ENCODE peak calls at places on chromosome X, in five cellular contexts. One of them, this sample, is unnamed.

GRCh38 chrX:70525733-70526132 is 81.1 kb downstream of the DLG3 start:
- DNase-seq in neural progenitor cell: no peak
- DNase-seq in hepatocyte: peak
- DNase-seq in colonic mucosa: peak
- DNase-seq in endodermal cell: no peak
- DNase-seq in this sample: no peak

GRCh38 chrX:129939986-129940385 is 34.0 kb downstream of the UTP14A start:
- DNase-seq in colonic mucosa: no peak
- DNase-seq in endodermal cell: peak
- DNase-seq in neural progenitor cell: peak
- DNase-seq in hepatocyte: no peak
- DNase-seq in this sample: no peak

GRCh38 chrX:111411591-111412371 is at the start of gene DCX:
- DNase-seq in neural progenitor cell: peak
- DNase-seq in hepatocyte: no peak
- DNase-seq in colonic mucosa: no peak
- DNase-seq in endodermal cell: peak
- DNase-seq in this sample: no peak

GRCh38 chrX:8879750-8880149 is 78.6 kb upstream of the FAM9A start:
- DNase-seq in endodermal cell: peak
- DNase-seq in colonic mucosa: peak
- DNase-seq in neural progenitor cell: peak
- DNase-seq in hepatocyte: no peak
- DNase-seq in this sample: peak

GRCh38 chrX:131791608-131792355 is 231.3 kb upstream of the STK26 start:
- DNase-seq in colonic mucosa: no peak
- DNase-seq in neural progenitor cell: no peak
- DNase-seq in hepatocyte: no peak
- DNase-seq in endodermal cell: no peak
- DNase-seq in this sample: no peak

GRCh38 chrX:44784241-44784640 is 59.6 kb upstream of the DUSP21 start:
- DNase-seq in colonic mucosa: no peak
- DNase-seq in endodermal cell: no peak
- DNase-seq in hepatocyte: no peak
- DNase-seq in neural progenitor cell: no peak
- DNase-seq in this sample: no peak

GRCh38 chrX:108304210-108304609 is 134.0 kb downstream of the COL4A6 start:
- DNase-seq in neural progenitor cell: peak
- DNase-seq in hepatocyte: no peak
- DNase-seq in colonic mucosa: no peak
- DNase-seq in endodermal cell: no peak
- DNase-seq in this sample: peak

GRCh38 chrX:44382871-44383270 is 39.4 kb upstream of the EFHC2 start:
- DNase-seq in neural progenitor cell: no peak
- DNase-seq in hepatocyte: no peak
- DNase-seq in endodermal cell: no peak
- DNase-seq in colonic mucosa: no peak
- DNase-seq in this sample: no peak

DNA sequence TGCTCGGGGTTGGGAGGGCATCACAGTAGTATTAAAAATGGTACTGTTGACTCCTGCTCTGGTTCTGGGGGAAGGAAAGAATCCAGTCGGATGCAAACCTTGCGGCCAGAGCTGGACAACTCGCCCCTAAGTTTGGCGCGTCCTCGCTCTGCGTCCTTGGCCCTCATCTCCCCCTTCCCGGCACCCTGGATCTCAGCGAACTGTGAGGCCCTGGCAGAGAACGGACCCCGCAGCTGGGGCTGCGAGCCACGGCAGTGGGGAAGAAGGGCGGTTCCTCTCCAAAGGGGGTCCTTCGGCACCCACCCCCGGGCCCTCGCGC is 14.0 kb downstream of the ARHGEF6 start:
- DNase-seq in colonic mucosa: no peak
- DNase-seq in endodermal cell: no peak
- DNase-seq in neural progenitor cell: peak
- DNase-seq in hepatocyte: no peak
- DNase-seq in this sample: no peak
- H3K4me3 ChIP-seq in colonic mucosa: peak
- H3K4me3 ChIP-seq in endodermal cell: peak
- H3K4me3 ChIP-seq in neural progenitor cell: peak
- H3K4me3 ChIP-seq in hepatocyte: peak
- H3K4me3 ChIP-seq in this sample: peak

GRCh38 chrX:41027388-41027787 is 57.9 kb upstream of the USP9X start:
- DNase-seq in neural progenitor cell: peak
- DNase-seq in hepatocyte: peak
- DNase-seq in endodermal cell: no peak
- DNase-seq in colonic mucosa: no peak
- DNase-seq in this sample: peak
- H3K4me3 ChIP-seq in neural progenitor cell: peak
- H3K4me3 ChIP-seq in hepatocyte: no peak
- H3K4me3 ChIP-seq in endodermal cell: no peak
- H3K4me3 ChIP-seq in colonic mucosa: no peak
- H3K4me3 ChIP-seq in this sample: no peak

DNA sequence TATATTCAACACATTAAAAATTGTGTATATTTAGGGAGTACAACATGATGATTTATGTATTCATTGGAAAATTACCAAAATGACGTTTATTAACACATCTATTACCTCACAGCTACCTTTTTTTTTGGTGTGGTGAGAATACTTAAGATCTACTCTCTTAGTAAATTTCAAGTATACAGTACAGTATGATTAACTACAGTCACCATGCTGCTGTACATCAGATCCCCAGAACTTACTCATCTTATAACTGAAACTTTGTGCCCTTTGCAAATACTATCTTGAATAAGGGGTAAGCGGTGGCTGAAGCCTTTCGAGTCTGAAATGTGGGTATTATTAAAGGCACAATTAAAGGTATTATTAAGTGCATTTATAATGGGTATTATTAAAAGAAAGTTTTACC is 976 bp downstream of the PHKA1 start:
- DNase-seq in endodermal cell: no peak
- DNase-seq in hepatocyte: no peak
- DNase-seq in colonic mucosa: no peak
- DNase-seq in neural progenitor cell: no peak
- DNase-seq in this sample: no peak
- H3K4me3 ChIP-seq in endodermal cell: peak
- H3K4me3 ChIP-seq in hepatocyte: no peak
- H3K4me3 ChIP-seq in colonic mucosa: peak
- H3K4me3 ChIP-seq in neural progenitor cell: peak
- H3K4me3 ChIP-seq in this sample: peak

DNA sequence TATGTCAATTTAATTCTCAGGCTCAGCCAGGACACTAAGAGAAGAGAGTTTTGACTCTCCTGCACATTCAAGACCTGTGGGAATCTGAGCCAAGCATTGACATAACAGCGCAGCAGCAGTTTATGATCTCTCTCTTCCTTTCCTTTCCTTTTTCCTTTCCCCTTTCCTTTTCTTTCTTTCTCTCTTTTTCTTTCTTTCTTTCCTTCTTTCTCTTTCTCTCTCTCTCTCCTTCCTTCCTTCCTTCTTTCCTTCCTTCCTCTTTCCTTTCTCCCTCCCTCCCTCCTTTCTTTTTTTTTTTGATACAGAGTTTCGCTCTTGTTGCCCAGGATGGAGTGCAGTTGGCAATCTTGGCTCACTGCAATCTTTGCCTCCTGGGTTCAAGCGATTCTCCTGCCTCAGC is 21.6 kb downstream of the SAT1 start:
- DNase-seq in colonic mucosa: no peak
- DNase-seq in neural progenitor cell: no peak
- DNase-seq in hepatocyte: no peak
- DNase-seq in endodermal cell: no peak
- DNase-seq in this sample: no peak
- H3K4me3 ChIP-seq in colonic mucosa: no peak
- H3K4me3 ChIP-seq in neural progenitor cell: no peak
- H3K4me3 ChIP-seq in hepatocyte: no peak
- H3K4me3 ChIP-seq in endodermal cell: no peak
- H3K4me3 ChIP-seq in this sample: no peak

GRCh38 chrX:2498781-2499302 is 1.9 kb downstream of the DHRSX start:
- DNase-seq in neural progenitor cell: peak
- DNase-seq in colonic mucosa: peak
- DNase-seq in hepatocyte: peak
- DNase-seq in endodermal cell: no peak
- DNase-seq in this sample: peak
- H3K4me3 ChIP-seq in neural progenitor cell: peak
- H3K4me3 ChIP-seq in colonic mucosa: peak
- H3K4me3 ChIP-seq in hepatocyte: peak
- H3K4me3 ChIP-seq in endodermal cell: peak
- H3K4me3 ChIP-seq in this sample: peak

This sample was measured in fibroblast of pulmonary artery.